ENCODE peak calls at places on chromosome 5, in five cellular contexts. H is AG10803, R is astrocyte, Q is heart left ventricle, M is upper lobe of right lung. N is an unnamed sample.
A peak's percentile ranks its signal among the peaks of the same experiment; 100 is the strongest.

GRCh38 chr5:72036951-72037350 is 70.3 kb upstream of the MAP1B start:
- DNase-seq in M (no peak), Q (no peak), H (no peak), R (peak; percentile 20), N (peak; percentile 36)

GRCh38 chr5:116795189-116795588 is 220.6 kb upstream of the SEMA6A start:
- DNase-seq in R (no peak), Q (no peak), H (no peak), M (no peak), N (no peak)

GRCh38 chr5:132825824-132826391 is 4.5 kb downstream of the SHROOM1 start:
- DNase-seq in Q (no peak), M (no peak), R (no peak), H (no peak), N (no peak)

GRCh38 chr5:69049796-69050195 is 44.0 kb upstream of the SLC30A5 start:
- DNase-seq in M (no peak), H (no peak), Q (no peak), R (no peak), N (no peak)

GRCh38 chr5:61229416-61229815 is 67.1 kb upstream of the SMIM15 start:
- DNase-seq in R (no peak), Q (no peak), H (no peak), M (no peak), N (no peak)

GRCh38 chr5:36180556-36181350 is 28.8 kb downstream of the SKP2 start:
- DNase-seq in Q (no peak), R (no peak), H (no peak), M (no peak), N (no peak)

GRCh38 chr5:141269195-141269594 is 24.0 kb downstream of the PCDHB15 start:
- DNase-seq in Q (no peak), M (no peak), R (no peak), H (no peak), N (no peak)

GRCh38 chr5:96852769-96853168 is 23.5 kb upstream of the ERAP2 start:
- DNase-seq in Q (no peak), H (peak; percentile 49), M (no peak), R (peak; percentile 72), N (peak; percentile 19)

GRCh38 chr5:59380350-59380951 is 513.1 kb downstream of the PDE4D start:
- DNase-seq in H (peak; percentile 79), R (peak; percentile 94), M (no peak), Q (no peak), N (peak; percentile 71)

GRCh38 chr5:146553446-146553845 is 37.5 kb upstream of the GPR151 start:
- DNase-seq in M (no peak), H (no peak), Q (no peak), R (no peak), N (no peak)

GRCh38 chr5:17196686-17197085 is 20.7 kb upstream of the BASP1 start:
- DNase-seq in M (no peak), H (no peak), R (no peak), Q (no peak), N (no peak)

GRCh38 chr5:177610131-177610769 is 10.3 kb downstream of the B4GALT7 start:
- DNase-seq in M (no peak), R (no peak), Q (no peak), H (no peak), N (no peak)

GRCh38 chr5:122183098-122183794 is 53.9 kb downstream of the ZNF474 start:
- DNase-seq in R (peak; percentile 86), Q (peak; percentile 81), H (peak; percentile 87), M (peak; percentile 83), N (peak; percentile 79)

GRCh38 chr5:81397169-81397568 is 3.2 kb upstream of the ACOT12 start:
- DNase-seq in R (peak; percentile 24), Q (peak; percentile 18), M (no peak), H (peak; percentile 40), N (peak; percentile 30)

DNA sequence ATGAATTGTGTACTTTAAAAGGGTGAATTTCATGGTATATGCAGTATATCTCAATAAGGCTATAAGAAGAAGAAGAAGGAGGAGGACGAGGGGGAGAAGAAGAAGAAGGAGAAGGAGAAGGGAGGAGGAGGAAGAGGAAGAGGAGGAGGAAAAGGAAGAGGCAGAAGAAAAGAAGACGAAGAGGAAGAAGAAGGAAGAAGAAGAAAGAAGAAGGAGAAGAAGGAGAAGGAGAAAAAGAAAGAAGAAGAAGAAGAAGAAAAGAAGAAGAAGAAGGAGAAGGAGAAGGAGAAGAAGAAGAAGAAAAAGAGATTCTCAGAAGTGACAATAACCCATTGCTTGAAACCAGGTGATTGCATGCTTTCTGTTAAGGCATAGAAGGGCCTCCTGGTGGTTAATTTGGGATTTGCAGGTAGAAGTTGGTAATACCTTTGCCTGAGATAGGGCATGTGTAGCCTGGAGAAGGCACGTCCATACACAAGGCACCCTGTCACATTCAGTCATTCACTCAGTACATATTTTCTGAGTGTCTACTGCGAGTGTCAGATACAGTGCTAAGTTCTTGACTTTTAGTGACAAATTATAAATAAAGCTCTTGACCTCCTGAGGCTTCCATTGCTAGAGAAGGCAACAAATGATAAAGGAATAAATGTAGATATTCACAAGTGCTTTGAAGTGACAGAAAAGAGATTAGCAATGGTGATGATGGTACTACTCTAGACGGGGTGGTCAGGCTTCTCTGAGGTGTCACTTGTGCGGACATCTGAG is 231.3 kb downstream of the NPR3 start:
- DNase-seq in H (no peak), M (no peak), Q (no peak), R (no peak), N (no peak)
- TF ChIP-seq CTCF in H (peak; percentile 43), M (peak; percentile 38), Q (peak; percentile 5), R (peak; percentile 36), N (peak; percentile 73)

GRCh38 chr5:144332265-144332664 is 161.6 kb downstream of the KCTD16 start:
- DNase-seq in H (no peak), R (no peak), M (no peak), Q (no peak), N (peak; percentile 13)
- TF ChIP-seq CTCF in H (no peak), R (peak; percentile 7), M (no peak), Q (no peak), N (peak; percentile 68)

DNA sequence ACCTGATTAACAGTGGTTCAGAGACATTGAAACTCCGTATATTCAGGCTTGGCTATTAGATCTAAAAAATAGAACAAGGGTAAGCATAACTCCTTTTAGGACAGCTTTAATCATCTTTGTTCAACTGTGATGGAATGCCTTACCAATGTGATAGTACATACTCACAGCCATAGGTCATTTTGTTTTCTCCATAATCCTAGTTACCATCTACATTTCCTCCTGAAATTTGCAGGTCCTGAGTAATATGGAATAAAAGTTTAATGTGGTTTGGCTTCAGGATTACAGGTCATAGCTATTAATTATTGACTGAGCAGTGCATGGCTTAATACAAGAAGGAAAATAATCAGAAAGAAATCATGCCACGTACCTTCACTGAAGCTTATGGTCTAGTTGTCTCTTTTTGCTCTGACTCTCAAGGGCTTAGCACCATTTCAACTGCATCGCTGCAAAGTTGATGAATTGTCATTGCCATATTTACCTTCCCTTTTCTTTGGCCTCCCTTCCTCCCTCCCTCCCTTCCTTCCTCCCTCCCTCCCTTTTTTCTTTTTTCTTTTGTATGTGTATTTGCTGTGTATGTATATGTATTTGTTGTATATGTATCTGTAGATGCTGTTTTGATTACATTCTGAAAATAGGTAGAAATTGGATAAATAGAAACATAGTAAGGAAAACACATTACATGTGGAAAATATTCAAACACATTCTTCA is 250.9 kb upstream of the ZNF608 start:
- DNase-seq in H (no peak), M (no peak), Q (no peak), R (peak; percentile 58), N (no peak)
- TF ChIP-seq CTCF in H (no peak), M (no peak), Q (no peak), R (no peak), N (no peak)

DNA sequence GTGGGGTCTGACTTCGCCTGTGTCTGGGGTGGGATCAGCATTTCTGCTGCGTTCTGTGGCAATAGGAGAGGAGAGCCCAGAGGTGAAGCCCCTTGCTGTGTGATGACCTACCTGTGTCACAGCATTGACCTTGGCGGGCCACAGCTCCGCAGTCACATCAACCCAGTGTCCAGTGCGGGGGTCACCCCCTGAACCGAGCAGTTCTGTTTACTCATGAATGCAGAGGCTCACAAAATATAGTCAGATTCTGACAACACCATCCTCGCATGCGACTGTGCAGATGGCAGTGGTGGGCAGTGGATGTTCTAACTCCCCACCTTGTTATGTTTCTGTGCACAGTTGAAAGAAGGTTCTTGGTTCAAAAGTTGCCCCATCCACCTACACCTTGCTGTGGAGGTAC is 100.1 kb downstream of the ADAMTS16 start:
- DNase-seq in R (no peak), Q (no peak), M (no peak), H (no peak), N (no peak)
- TF ChIP-seq CTCF in R (no peak), Q (no peak), M (no peak), H (no peak), N (no peak)

GRCh38 chr5:51960617-51961115 is 577.4 kb downstream of the ISL1 start:
- DNase-seq in M (no peak), R (no peak), H (no peak), Q (no peak), N (peak; percentile 39)
- TF ChIP-seq CTCF in M (peak; percentile 21), R (peak; percentile 28), H (peak; percentile 8), Q (no peak), N (peak; percentile 75)